ENCODE peak calls at places on chromosomes 1 and 21, in seven cellular contexts. U is hepatocyte, L is PC-3, E is spleen, J is cardiac muscle cell, Z is right atrium auricular region, W is OCI-LY7. V is an unnamed sample.

GRCh38 chr1:75630004-75630403 is 19.1 kb upstream of the SLC44A5 start:
- DNase-seq in W (no peak), E (no peak), L (no peak), J (no peak), U (no peak), Z (no peak), V (no peak)

GRCh38 chr1:182561432-182561831 is 27.6 kb downstream of the RNASEL start:
- DNase-seq in Z (no peak), J (no peak), L (no peak), E (no peak), W (no peak), U (no peak), V (no peak)

GRCh38 chr21:35924714-35925301 is 135.5 kb downstream of the SETD4 start:
- DNase-seq in E (no peak), U (no peak), J (peak), L (peak), Z (no peak), W (no peak), V (no peak)

GRCh38 chr1:36350659-36351171 is 27.3 kb upstream of the EVA1B start:
- DNase-seq in W (no peak), E (peak), U (no peak), L (peak), Z (no peak), J (peak), V (peak)

GRCh38 chr1:32871364-32872188 is 864 bp upstream of the FNDC5 start:
- DNase-seq in E (no peak), U (no peak), Z (peak), W (no peak), L (no peak), J (no peak), V (no peak)

GRCh38 chr1:113451710-113452109 is 61.4 kb downstream of the MAGI3 start:
- DNase-seq in U (no peak), W (no peak), E (no peak), J (no peak), Z (no peak), L (no peak), V (no peak)

GRCh38 chr1:70896224-70896623 is 151.4 kb downstream of the PTGER3 start:
- DNase-seq in J (no peak), U (no peak), L (peak), E (no peak), W (peak), Z (no peak), V (no peak)

GRCh38 chr1:153841463-153841994 is 66.3 kb downstream of the SLC27A3 start:
- DNase-seq in L (no peak), U (no peak), Z (no peak), W (no peak), E (no peak), J (peak), V (no peak)

GRCh38 chr1:224151117-224151516 is 31.9 kb upstream of the DEGS1 start:
- DNase-seq in W (no peak), L (no peak), E (no peak), Z (no peak), J (no peak), U (no peak), V (no peak)

GRCh38 chr1:55363261-55363660 is 148.1 kb upstream of the USP24 start:
- DNase-seq in W (no peak), L (no peak), Z (no peak), U (no peak), J (peak), E (no peak), V (no peak)

GRCh38 chr1:156909671-156910070 is 10.8 kb upstream of the LRRC71 start:
- DNase-seq in L (no peak), J (no peak), E (no peak), W (no peak), Z (no peak), U (no peak), V (no peak)

GRCh38 chr1:165070675-165071074 is 285.8 kb downstream of the LMX1A start:
- DNase-seq in J (no peak), L (no peak), Z (no peak), W (no peak), E (no peak), U (no peak), V (no peak)

DNA sequence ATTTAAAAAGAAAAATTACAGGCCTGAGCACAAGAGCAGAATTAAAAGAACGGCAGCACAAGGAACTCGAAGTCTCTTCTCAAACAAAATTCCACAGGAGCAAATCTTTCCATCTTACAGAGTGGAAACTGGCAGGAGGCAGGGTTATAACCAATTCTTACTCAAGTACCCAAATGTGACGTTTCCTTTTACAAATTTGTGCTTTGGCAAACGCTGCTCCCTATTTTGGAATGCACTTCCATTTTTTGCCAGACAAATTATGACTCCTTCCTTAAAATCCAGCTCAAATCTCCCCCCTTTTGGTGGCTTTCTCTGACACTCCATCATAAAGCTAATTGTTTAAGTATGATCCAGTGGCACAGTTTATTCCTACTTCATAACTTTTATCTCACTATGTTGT is 7.8 kb downstream of the ERI3 start:
- DNase-seq in E (no peak), U (no peak), J (peak), Z (no peak), W (no peak), L (no peak), V (no peak)
- H3K27ac ChIP-seq in E (no peak), U (no peak), J (no peak), Z (no peak), W (no peak), L (no peak), V (no peak)

GRCh38 chr1:25031966-25032667 is 102.0 kb upstream of the RUNX3 start:
- DNase-seq in L (peak), Z (no peak), W (peak), U (no peak), E (peak), J (peak), V (peak)
- TF ChIP-seq CTCF in L (peak), Z (no peak), W (peak), U (no peak), E (no peak), J (no peak), V (no peak)

GRCh38 chr21:41801256-41801655 is 34.4 kb upstream of the RIPK4 start:
- DNase-seq in W (no peak), U (no peak), E (no peak), J (no peak), Z (no peak), L (no peak), V (no peak)

GRCh38 chr21:41800425-41801186 is 33.8 kb upstream of the RIPK4 start:
- DNase-seq in J (no peak), W (no peak), U (no peak), L (no peak), Z (no peak), E (no peak), V (no peak)

GRCh38 chr21:41803316-41803715 is 36.5 kb upstream of the RIPK4 start:
- DNase-seq in L (peak), U (no peak), Z (no peak), W (no peak), E (no peak), J (no peak), V (no peak)

GRCh38 chr21:41802684-41803083 is 35.8 kb upstream of the RIPK4 start:
- DNase-seq in Z (peak), J (peak), W (no peak), U (no peak), L (peak), E (no peak), V (no peak)

GRCh38 chr21:41802185-41802584 is 35.3 kb upstream of the RIPK4 start:
- DNase-seq in Z (no peak), W (no peak), J (no peak), L (no peak), E (no peak), U (no peak), V (no peak)
- H3K27ac ChIP-seq in Z (peak), W (no peak), J (no peak), L (peak), E (no peak), U (no peak), V (peak)

DNA sequence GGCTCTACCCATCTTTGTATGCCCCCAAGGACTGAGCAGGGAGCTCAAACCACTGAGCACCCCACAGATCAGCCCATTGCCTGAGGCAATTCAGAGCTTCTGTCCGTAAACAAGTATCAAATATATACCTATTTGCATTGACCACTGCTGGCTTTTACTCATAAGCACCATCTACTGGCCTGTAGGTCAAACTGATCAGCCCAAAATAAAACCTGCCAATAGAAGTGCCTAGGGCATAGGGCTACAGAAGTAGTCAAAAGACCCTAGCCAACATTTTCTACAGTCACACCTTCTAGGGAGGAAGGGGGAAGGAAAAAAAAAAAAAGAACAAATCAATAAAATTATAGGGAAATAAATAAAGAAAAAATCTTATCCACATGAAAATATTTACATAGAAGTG is 5.3 kb upstream of the LCE3D start:
- DNase-seq in U (no peak), J (no peak), Z (no peak), W (no peak), E (no peak), L (no peak), V (no peak)
- TF ChIP-seq CTCF in U (no peak), J (no peak), Z (no peak), W (no peak), E (no peak), L (no peak), V (no peak)

GRCh38 chr1:2433936-2434335 is 21.6 kb upstream of the PEX10 start:
- DNase-seq in Z (no peak), U (no peak), W (no peak), E (no peak), L (no peak), J (no peak), V (no peak)
- H3K27ac ChIP-seq in Z (no peak), U (no peak), W (no peak), E (no peak), L (no peak), J (no peak), V (peak)

DNA sequence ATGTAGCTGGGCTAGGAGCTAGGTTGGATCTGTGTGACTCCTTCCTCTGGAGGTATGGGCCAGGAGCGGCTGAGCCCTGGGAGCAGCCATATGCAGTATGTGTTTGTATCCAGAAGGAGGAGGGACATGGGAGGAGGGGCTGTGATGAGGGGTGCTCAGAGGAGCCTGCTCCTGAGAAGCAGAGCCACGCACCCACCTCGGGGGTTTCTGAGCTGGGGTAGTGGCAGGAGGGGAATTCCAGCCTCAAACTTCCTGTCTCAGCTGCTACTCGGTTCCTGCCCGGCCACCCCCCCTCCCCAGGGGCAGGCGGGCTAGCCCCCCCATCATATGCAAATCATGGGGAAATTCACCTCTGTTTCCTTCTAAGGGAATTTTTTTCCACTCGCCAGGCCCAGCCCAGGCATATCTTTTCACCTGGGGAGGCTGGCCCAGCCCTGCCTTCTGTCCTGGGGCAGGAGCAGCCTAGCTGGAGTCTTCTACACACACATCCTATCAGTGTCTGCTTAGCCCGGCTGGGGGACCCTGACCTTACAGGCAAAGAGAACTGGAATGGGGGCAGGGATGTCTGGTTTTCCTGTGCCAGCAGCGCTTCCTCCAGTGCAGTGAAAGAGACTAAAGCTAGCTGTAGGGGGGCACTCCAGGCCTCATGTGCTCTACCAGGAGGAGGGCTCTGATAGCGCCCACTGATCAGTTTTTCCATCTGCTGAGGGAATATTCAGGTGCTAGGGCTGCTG is 3.0 kb downstream of the ZC3H12A start:
- DNase-seq in W (peak), L (peak), J (peak), Z (peak), U (peak), E (peak), V (peak)
- TF ChIP-seq CTCF in W (no peak), L (no peak), J (no peak), Z (no peak), U (no peak), E (no peak), V (no peak)

GRCh38 chr1:221961532-221962292 is 219.8 kb upstream of the DUSP10 start:
- DNase-seq in J (peak), L (peak), W (no peak), E (no peak), U (peak), Z (no peak), V (peak)
- H3K27ac ChIP-seq in J (no peak), L (peak), W (no peak), E (no peak), U (peak), Z (no peak), V (no peak)

DNA sequence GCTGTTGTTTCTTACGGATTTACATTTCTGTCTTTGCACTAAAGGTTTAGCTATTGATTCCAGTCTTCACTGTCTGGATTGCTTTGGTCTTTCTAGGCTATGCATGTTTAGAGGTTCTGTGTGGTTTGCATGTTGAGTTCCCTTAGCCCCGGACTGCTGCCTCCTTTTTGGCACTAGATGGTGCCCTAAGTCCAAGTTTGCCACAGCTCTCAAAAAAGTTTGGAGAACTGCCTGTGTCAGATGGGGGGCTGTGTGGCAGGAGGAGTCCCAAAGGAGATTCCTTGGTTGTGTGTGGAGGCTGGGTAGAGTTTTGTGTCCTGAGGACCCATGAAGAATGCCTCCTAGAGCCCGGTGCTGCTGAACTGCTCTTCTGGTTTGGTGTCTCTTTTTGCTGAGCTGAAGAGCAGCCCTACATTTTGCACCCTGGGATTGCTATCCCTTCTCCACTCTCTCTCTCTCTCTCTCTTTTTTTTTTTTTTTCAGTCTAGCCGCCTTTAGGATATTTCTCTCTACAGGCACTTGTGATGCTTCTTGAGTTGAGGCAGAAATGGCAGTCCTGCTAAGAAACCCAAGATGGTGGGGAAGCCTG is 74.4 kb downstream of the PTGS2 start:
- DNase-seq in Z (no peak), L (peak), E (no peak), U (peak), W (peak), J (peak), V (peak)
- TF ChIP-seq CTCF in Z (peak), L (peak), E (peak), U (peak), W (peak), J (peak), V (peak)

V was measured in RWPE1.